ENCODE peak calls at places on chromosome 1, in six cellular contexts. P is heart left ventricle, W is right atrium auricular region, Z is AG04450, K is ELR, J is NCI-H1105. R is an unnamed sample.

GRCh38 chr1:18278953-18279712 is 171.5 kb downstream of the IGSF21 start:
- DNase-seq in Z (no peak), K (no peak), P (no peak), J (no peak), W (no peak), R (peak)

GRCh38 chr1:34129630-34130029 is 35.4 kb downstream of the CSMD2 start:
- DNase-seq in K (no peak), J (no peak), W (peak), Z (no peak), P (no peak), R (no peak)

GRCh38 chr1:17419626-17420328 is 19.7 kb downstream of the RCC2 start:
- DNase-seq in J (no peak), K (peak), Z (no peak), W (peak), P (peak), R (no peak)

GRCh38 chr1:6002714-6003501 is 10.7 kb upstream of the NPHP4 start:
- DNase-seq in W (no peak), K (no peak), J (no peak), Z (no peak), P (peak), R (no peak)

GRCh38 chr1:115655307-115655664 is 13.5 kb downstream of the VANGL1 start:
- DNase-seq in K (no peak), Z (no peak), J (no peak), W (no peak), P (no peak), R (no peak)

GRCh38 chr1:70202173-70202758 is 3.1 kb downstream of the LRRC40 start:
- DNase-seq in Z (no peak), K (no peak), J (no peak), W (no peak), P (no peak), R (no peak)

GRCh38 chr1:246271516-246271915 is 235.6 kb downstream of the SMYD3 start:
- DNase-seq in W (no peak), K (no peak), J (no peak), P (no peak), Z (no peak), R (no peak)

GRCh38 chr1:111852216-111852615 is 96.5 kb downstream of the DDX20 start:
- DNase-seq in Z (no peak), J (peak), K (no peak), P (no peak), W (no peak), R (no peak)

GRCh38 chr1:213303286-213303685 is 252.2 kb downstream of the RPS6KC1 start:
- DNase-seq in J (no peak), K (no peak), W (no peak), Z (no peak), P (no peak), R (no peak)

GRCh38 chr1:83505148-83505547 is 493.8 kb downstream of the TTLL7 start:
- DNase-seq in P (no peak), W (no peak), K (no peak), Z (no peak), J (no peak), R (no peak)

GRCh38 chr1:153341431-153341934 is 7.2 kb downstream of the PGLYRP4 start:
- DNase-seq in W (no peak), J (no peak), Z (no peak), K (no peak), P (no peak), R (no peak)

GRCh38 chr1:196078691-196079090 is 529.5 kb downstream of the KCNT2 start:
- DNase-seq in P (no peak), K (peak), J (no peak), Z (no peak), W (no peak), R (no peak)

GRCh38 chr1:53465023-53465957 is 6.1 kb downstream of the DMRTB1 start:
- DNase-seq in Z (no peak), K (no peak), J (no peak), P (no peak), W (no peak), R (no peak)

GRCh38 chr1:223123238-223123976 is 19.6 kb downstream of the TLR5 start:
- DNase-seq in J (peak), Z (no peak), W (peak), K (peak), P (peak), R (no peak)

GRCh38 chr1:203906932-203907331 is 45.5 kb downstream of the SNRPE start:
- DNase-seq in W (no peak), Z (peak), P (no peak), K (peak), J (no peak), R (no peak)

GRCh38 chr1:160377585-160378206 is 10.8 kb downstream of the NHLH1 start:
- DNase-seq in P (no peak), K (peak), Z (no peak), W (peak), J (no peak), R (no peak)

GRCh38 chr1:41840592-41841246 is 78.0 kb downstream of the HIVEP3 start:
- DNase-seq in Z (no peak), J (no peak), P (peak), W (no peak), K (peak), R (peak)

GRCh38 chr1:231924183-231924582 is 297.6 kb downstream of the DISC1 start:
- DNase-seq in Z (no peak), J (no peak), P (no peak), W (no peak), K (no peak), R (no peak)

GRCh38 chr1:14326857-14327256 is 271.6 kb upstream of the KAZN start:
- DNase-seq in J (no peak), P (no peak), K (no peak), Z (no peak), W (no peak), R (no peak)

GRCh38 chr1:80656628-80657019 is 1144.1 kb upstream of the ADGRL2 start:
- DNase-seq in K (peak), P (no peak), W (no peak), J (no peak), Z (no peak), R (no peak)

GRCh38 chr1:220684890-220685289 is 5.3 kb upstream of the C1orf115 start:
- DNase-seq in K (no peak), W (no peak), J (no peak), P (no peak), Z (no peak), R (no peak)

GRCh38 chr1:93723101-93723500 is 41.5 kb upstream of the BCAR3 start:
- DNase-seq in Z (no peak), P (peak), J (no peak), K (no peak), W (no peak), R (no peak)

GRCh38 chr1:244092293-244093264 is 41.5 kb downstream of the ZBTB18 start:
- DNase-seq in K (peak), J (no peak), W (no peak), Z (peak), P (no peak), R (no peak)

GRCh38 chr1:61570191-61570590 is 154.8 kb downstream of the TM2D1 start:
- DNase-seq in Z (no peak), K (no peak), J (no peak), P (no peak), W (no peak), R (no peak)

GRCh38 chr1:183281039-183281438 is 95.0 kb downstream of the LAMC2 start:
- DNase-seq in P (no peak), K (peak), W (peak), J (no peak), Z (no peak), R (peak)

GRCh38 chr1:18740617-18741016 is 110.0 kb downstream of the PAX7 start:
- DNase-seq in K (no peak), W (no peak), J (no peak), P (no peak), Z (no peak), R (no peak)

GRCh38 chr1:167130782-167131520 is 37.1 kb downstream of the STYXL2 start:
- DNase-seq in K (no peak), W (no peak), P (no peak), Z (no peak), J (no peak), R (no peak)

GRCh38 chr1:18923721-18924610 is 21.6 kb upstream of the ALDH4A1 start:
- DNase-seq in J (peak), W (no peak), Z (no peak), K (peak), P (peak), R (no peak)

GRCh38 chr1:214331827-214332423 is 51.0 kb downstream of the SMYD2 start:
- DNase-seq in Z (no peak), J (no peak), K (peak), W (no peak), P (no peak), R (peak)

GRCh38 chr1:241317676-241318075 is 39.3 kb downstream of the RGS7 start:
- DNase-seq in J (no peak), W (no peak), P (no peak), K (no peak), Z (no peak), R (no peak)

GRCh38 chr1:108815566-108815965 is 41.3 kb downstream of the AKNAD1 start:
- DNase-seq in W (no peak), Z (no peak), P (no peak), J (no peak), K (peak), R (no peak)

GRCh38 chr1:60051191-60051590 is 22.4 kb downstream of the C1orf87 start:
- DNase-seq in W (no peak), Z (no peak), J (no peak), P (no peak), K (no peak), R (no peak)

GRCh38 chr1:164706596-164706995 is 147.6 kb downstream of the PBX1 start:
- DNase-seq in J (no peak), W (no peak), K (peak), P (no peak), Z (no peak), R (no peak)

GRCh38 chr1:17168480-17168878 is 36.4 kb upstream of the PADI1 start:
- DNase-seq in J (no peak), P (no peak), W (no peak), Z (peak), K (peak), R (no peak)

GRCh38 chr1:154220970-154221814 is 437 bp downstream of the UBAP2L start:
- DNase-seq in P (peak), Z (no peak), W (no peak), K (peak), J (peak), R (peak)